ENCODE peak calls at places on chromosomes 11 and 22, in ten cellular contexts. D is NCI-H2081; E is naive thymus-derived CD8-positive, alpha-beta T cell; F is AG09319; P is NCI-H1930; U is GM13977; L is esophagus squamous epithelium; X is HT1080; M is NCI-H187 treated with DMSO at 0.1 percent for 48 hours; I is iris pigment epithelial cell. N is an unnamed sample.

GRCh38 chr22:40305625-40306024 is 40.7 kb upstream of the ADSL start:
- DNase-seq in D (no peak), E (no peak), F (no peak), P (no peak), U (no peak), L (no peak), X (no peak), M (no peak), I (no peak), N (no peak)

GRCh38 chr11:31813961-31814868 is 3.1 kb upstream of the PAX6 start:
- DNase-seq in D (no peak), E (no peak), F (no peak), P (no peak), U (peak), L (no peak), X (no peak), M (no peak), I (no peak), N (no peak)

GRCh38 chr11:119794141-119794665 is 65.2 kb upstream of the NECTIN1 start:
- DNase-seq in D (no peak), E (no peak), F (no peak), P (no peak), U (no peak), L (no peak), X (no peak), M (no peak), I (no peak), N (no peak)

GRCh38 chr11:19598456-19598855 is 114.2 kb upstream of the NAV2 start:
- DNase-seq in D (no peak), E (no peak), F (no peak), P (no peak), U (no peak), L (no peak), X (no peak), M (no peak), I (no peak), N (no peak)

GRCh38 chr22:20494978-20495860 is at the start of gene KLHL22:
- DNase-seq in D (peak), E (peak), F (no peak), P (no peak), U (peak), L (no peak), X (no peak), M (no peak), I (peak), N (no peak)

GRCh38 chr11:134437821-134438220 is 25.8 kb upstream of the B3GAT1 start:
- DNase-seq in D (no peak), E (no peak), F (no peak), P (no peak), U (no peak), L (no peak), X (no peak), M (no peak), I (no peak), N (no peak)

GRCh38 chr22:19105456-19105855 is 16.8 kb downstream of the DGCR2 start:
- DNase-seq in D (no peak), E (no peak), F (no peak), P (no peak), U (no peak), L (no peak), X (no peak), M (no peak), I (no peak), N (no peak)

GRCh38 chr11:7654094-7654742 is 19.1 kb downstream of the CYB5R2 start:
- DNase-seq in D (no peak), E (no peak), F (no peak), P (no peak), U (no peak), L (no peak), X (no peak), M (no peak), I (no peak), N (no peak)

GRCh38 chr22:39528080-39528661 is 4.4 kb downstream of the RPS19BP1 start:
- DNase-seq in D (peak), E (no peak), F (no peak), P (no peak), U (no peak), L (no peak), X (no peak), M (no peak), I (no peak), N (no peak)

GRCh38 chr22:29702025-29702930 is 17.5 kb upstream of the CABP7 start:
- DNase-seq in D (no peak), E (no peak), F (no peak), P (no peak), U (no peak), L (no peak), X (no peak), M (no peak), I (no peak), N (no peak)

GRCh38 chr11:27462543-27462942 is 10.0 kb downstream of the LGR4 start:
- DNase-seq in D (no peak), E (no peak), F (no peak), P (no peak), U (no peak), L (no peak), X (peak), M (no peak), I (peak), N (no peak)

N was measured in effector CD8-positive, alpha-beta T cell.